ENCODE peak calls at places on chromosomes 6 and 20, in five cellular contexts. T, Z, A, E and F are unnamed samples.

GRCh38 chr6:168060521-168060931 is 18.5 kb downstream of the FRMD1 start:
- DNase-seq in A (peak; percentile 64), Z (peak; percentile 67), T (no peak), E (peak; percentile 79), F (peak; percentile 28)

GRCh38 chr6:6749791-6750434 is 161.4 kb downstream of the LY86 start:
- DNase-seq in E (peak; percentile 49), A (peak; percentile 53), Z (peak; percentile 95), T (no peak), F (peak; percentile 90)

GRCh38 chr6:121890307-121890910 is 455.0 kb downstream of the GJA1 start:
- DNase-seq in E (peak; percentile 8), Z (no peak), A (peak; percentile 26), T (no peak), F (no peak)

GRCh38 chr20:37295001-37295400 is 5.5 kb downstream of the MANBAL start:
- DNase-seq in E (no peak), T (no peak), A (no peak), Z (peak; percentile 99), F (peak; percentile 99)

GRCh38 chr20:51995551-51995951 is 193.2 kb upstream of the SALL4 start:
- DNase-seq in E (no peak), T (no peak), A (no peak), Z (no peak), F (no peak)

GRCh38 chr20:24206995-24207394 is 218.4 kb upstream of the GGTLC1 start:
- DNase-seq in T (no peak), E (no peak), Z (no peak), A (no peak), F (peak; percentile 22)

GRCh38 chr6:90955246-90955645 is 368.4 kb upstream of the MAP3K7 start:
- DNase-seq in E (no peak), T (no peak), Z (no peak), A (peak; percentile 17), F (no peak)

GRCh38 chr6:31203345-31203979 is 33.0 kb upstream of the POU5F1 start:
- DNase-seq in A (no peak), T (peak; percentile 85), Z (peak; percentile 94), E (no peak), F (peak; percentile 92)

GRCh38 chr6:88513920-88514319 is 347.8 kb upstream of the CNR1 start:
- DNase-seq in Z (peak; percentile 3), E (no peak), T (no peak), A (no peak), F (no peak)

GRCh38 chr20:36082516-36082915 is 72.0 kb upstream of the EPB41L1 start:
- DNase-seq in T (no peak), A (no peak), E (no peak), Z (no peak), F (peak; percentile 44)

GRCh38 chr20:36084356-36084755 is 70.2 kb upstream of the EPB41L1 start:
- DNase-seq in A (no peak), Z (no peak), E (no peak), T (no peak), F (no peak)

GRCh38 chr20:36084897-36085617 is 69.5 kb upstream of the EPB41L1 start:
- DNase-seq in Z (no peak), E (no peak), A (no peak), T (no peak), F (peak; percentile 69)

GRCh38 chr20:36086767-36087166 is 67.8 kb upstream of the EPB41L1 start:
- DNase-seq in T (no peak), A (no peak), Z (no peak), E (no peak), F (peak; percentile 82)

DNA sequence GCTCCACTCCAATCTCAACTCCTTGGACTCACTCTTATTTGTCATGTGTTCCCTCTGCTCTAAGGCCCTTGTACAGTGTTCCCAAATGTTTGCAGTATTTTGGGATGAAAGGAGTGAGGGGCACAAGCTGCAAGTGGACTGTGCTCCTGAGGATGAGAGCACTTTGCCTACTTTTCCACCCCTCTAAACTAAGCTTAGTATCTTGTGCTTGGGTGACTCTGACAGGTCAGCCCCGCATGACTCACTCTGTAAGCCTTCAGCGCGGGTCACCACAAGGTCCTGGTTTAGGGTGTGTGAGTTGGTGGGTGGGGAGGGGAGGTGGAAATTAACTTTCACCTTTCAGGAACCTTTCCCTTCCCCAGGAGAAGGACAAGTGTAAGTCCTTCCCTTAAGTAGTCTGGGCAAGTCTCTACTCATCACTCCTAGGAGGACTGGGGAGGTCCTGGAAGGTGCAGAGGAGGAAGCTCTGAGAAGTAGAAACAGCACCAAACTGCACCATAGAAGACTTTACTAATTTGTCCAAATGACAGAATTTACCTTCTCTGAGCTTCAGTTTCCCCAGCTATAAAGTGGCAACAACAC is 68.8 kb upstream of the EPB41L1 start:
- DNase-seq in A (no peak), E (no peak), Z (peak; percentile 78), T (no peak), F (peak; percentile 93)
- H3K4me1 ChIP-seq in A (peaks cover 22% of the 10 kb centered on the region), E (peaks cover 1% of the 10 kb centered on the region), Z (peaks cover 18% of the 10 kb centered on the region), T (peaks cover 37% of the 10 kb centered on the region), F (peaks cover 55% of the 10 kb centered on the region)

GRCh38 chr6:13272131-13273046 is 55.9 kb downstream of the TBC1D7 start:
- DNase-seq in E (no peak), A (no peak), T (peak; percentile 30), Z (no peak), F (no peak)
- TF ChIP-seq EZH2phosphoT487 in E (no peak), A (no peak), T (no peak), Z (no peak), F (no peak)

GRCh38 chr6:35259194-35259945 is at the start of gene ZNF76:
- DNase-seq in Z (peak; percentile 99), T (peak; percentile 94), E (peak; percentile 99), A (peak; percentile 99), F (peak; percentile 99)
- H3K4me1 ChIP-seq in Z (peaks cover 24% of the 10 kb centered on the region), T (peaks cover 18% of the 10 kb centered on the region), E (peaks cover 28% of the 10 kb centered on the region), A (peaks cover 8% of the 10 kb centered on the region), F (peaks cover 18% of the 10 kb centered on the region)

GRCh38 chr6:27865952-27866369 is 46.2 kb downstream of the OR2B2 start:
- DNase-seq in A (peak; percentile 67), E (peak; percentile 58), Z (peak; percentile 49), T (peak; percentile 55), F (peak; percentile 23)

GRCh38 chr6:27867051-27867940 is 44.9 kb downstream of the OR2B2 start:
- DNase-seq in T (peak; percentile 60), E (peak; percentile 84), A (peak; percentile 94), Z (peak; percentile 85), F (no peak)

GRCh38 chr6:27866370-27867050 is 45.7 kb downstream of the OR2B2 start:
- DNase-seq in E (peak; percentile 60), A (peak; percentile 71), T (peak; percentile 72), Z (peak; percentile 74), F (no peak)

GRCh38 chr6:27863962-27864905 is 48.0 kb downstream of the OR2B2 start:
- DNase-seq in T (no peak), Z (peak; percentile 52), E (no peak), A (no peak), F (no peak)

DNA sequence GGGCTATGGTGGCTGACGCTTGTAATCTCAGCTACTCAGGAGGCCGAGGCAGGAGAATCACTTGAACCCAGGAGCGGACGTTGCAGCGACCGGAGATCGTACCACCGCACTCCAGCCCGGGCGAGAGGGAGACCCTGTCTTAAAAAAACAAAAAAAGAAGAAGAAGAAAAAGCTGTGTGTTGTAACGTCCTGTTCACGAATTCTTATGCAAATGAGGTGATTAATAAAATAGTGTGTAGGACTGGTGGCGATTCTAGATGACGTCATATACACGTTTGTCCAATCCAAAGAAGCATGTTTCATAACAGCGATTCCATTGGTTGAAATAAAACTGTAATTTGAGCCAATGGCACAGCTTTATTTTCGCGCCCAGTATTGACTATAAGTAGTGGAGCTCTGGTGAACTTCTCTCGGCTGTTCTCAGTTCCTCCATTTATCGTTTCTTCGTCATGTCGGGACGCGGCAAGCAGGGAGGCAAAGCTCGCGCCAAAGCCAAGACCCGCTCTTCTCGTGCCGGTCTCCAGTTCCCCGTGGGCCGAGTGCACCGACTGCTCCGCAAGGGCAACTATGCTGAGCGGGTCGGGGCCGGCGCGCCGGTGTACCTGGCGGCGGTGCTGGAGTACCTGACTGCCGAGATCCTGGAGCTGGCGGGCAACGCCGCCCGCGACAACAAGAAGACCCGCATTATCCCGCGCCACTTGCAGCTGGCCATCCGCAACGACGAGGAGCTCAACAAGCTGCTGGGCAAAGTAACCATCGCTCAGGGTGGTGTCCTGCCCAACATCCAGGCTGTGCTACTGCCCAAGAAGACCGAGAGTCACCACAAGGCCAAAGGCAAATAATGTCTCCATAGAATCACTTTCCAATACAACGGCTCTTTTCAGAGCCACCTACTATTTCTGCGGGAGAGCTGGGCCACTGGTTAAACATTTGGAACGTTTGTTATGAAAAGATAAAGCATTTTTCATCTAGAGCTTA is 47.0 kb downstream of the OR2B2 start:
- DNase-seq in T (peak; percentile 98), Z (peak; percentile 97), E (peak; percentile 90), A (peak; percentile 97), F (peak; percentile 98)
- TF ChIP-seq EZH2phosphoT487 in T (no peak), Z (no peak), E (no peak), A (no peak), F (no peak)

GRCh38 chr6:56770011-56770520 is 127.4 kb upstream of the DST start:
- DNase-seq in A (no peak), Z (peak; percentile 50), E (no peak), T (no peak), F (no peak)
- H3K4me1 ChIP-seq in A (peaks cover 63% of the 10 kb centered on the region), Z (peaks cover 82% of the 10 kb centered on the region), E (peaks cover 12% of the 10 kb centered on the region), T (peaks cover 65% of the 10 kb centered on the region), F (peaks cover 33% of the 10 kb centered on the region)

GRCh38 chr6:127458817-127459216 is 372 bp downstream of the KIAA0408 start:
- DNase-seq in A (no peak), T (no peak), Z (peak; percentile 86), E (peak; percentile 2), F (peak; percentile 13)
- TF ChIP-seq EZH2phosphoT487 in A (no peak), T (no peak), Z (no peak), E (no peak), F (no peak)

DNA sequence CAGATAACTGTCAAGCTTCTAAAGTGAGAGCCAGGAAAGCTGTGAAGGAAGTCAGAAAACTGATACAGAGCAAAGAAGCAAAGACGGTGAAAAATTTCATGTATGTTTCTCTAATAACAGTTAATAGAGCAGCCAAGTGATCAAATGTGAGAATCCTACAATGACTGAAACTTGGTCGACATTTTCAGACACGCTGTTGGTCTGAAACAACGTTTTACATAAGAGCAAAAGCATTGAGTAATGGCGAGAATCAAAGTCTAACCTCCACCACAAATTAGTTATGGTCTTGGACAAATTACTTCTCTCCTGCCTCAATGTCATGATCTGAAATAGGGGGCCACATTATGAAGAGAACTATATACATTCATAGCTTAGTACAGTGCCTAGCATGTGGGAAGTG is 3.3 kb downstream of the MKKS start:
- DNase-seq in Z (no peak), T (no peak), A (no peak), E (no peak), F (no peak)
- H3K4me1 ChIP-seq in Z (peaks cover 6% of the 10 kb centered on the region), T (no peaks in the 10 kb centered on the region), A (peaks cover 25% of the 10 kb centered on the region), E (peaks cover 28% of the 10 kb centered on the region), F (peaks cover 29% of the 10 kb centered on the region)

DNA sequence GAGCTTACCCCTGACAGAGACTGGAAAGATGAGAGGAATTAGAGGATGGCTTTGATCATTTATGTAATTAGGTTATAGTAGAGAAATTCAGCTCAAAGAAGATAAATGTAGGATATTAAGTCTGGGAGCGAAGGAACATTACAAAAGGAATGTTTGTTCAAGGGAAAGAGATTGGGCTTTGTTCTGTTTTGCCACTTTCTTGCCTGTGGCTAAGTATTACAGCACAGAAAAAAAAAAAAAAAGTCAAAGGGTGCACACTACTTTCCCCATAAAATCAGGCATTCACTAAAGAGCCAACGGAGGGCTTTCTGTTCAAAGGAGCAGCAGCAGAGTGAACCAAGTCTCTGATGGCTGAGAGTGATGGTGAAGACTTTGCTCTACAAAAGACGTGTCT is 5.0 kb upstream of the HDDC2 start:
- DNase-seq in E (no peak), A (no peak), T (no peak), Z (no peak), F (no peak)
- TF ChIP-seq EZH2phosphoT487 in E (no peak), A (no peak), T (no peak), Z (no peak), F (no peak)